ENCODE peak calls at places on chromosome 22, in eight cellular contexts. One of them, this sample, is unnamed.

GRCh38 chr22:43999378-43999777 is 24.7 kb upstream of the PARVB start:
- DNase-seq in activated T-helper 9 cell treated with anti-CD3 and anti-CD28 coated beads, Interleukin-2, amount 50 U/mL, for 16 hours: no peak
- DNase-seq in stimulated activated effector memory CD8-positive, alpha-beta T cell treated with anti-CD3 and anti-CD28 coated beads, Interleukin-12 subunit alpha, Interleukin-12 subunit beta, amount 100 ng/mL, for 72 hours: no peak
- DNase-seq in GM23338: no peak
- DNase-seq in upper lobe of right lung: no peak
- DNase-seq in skeletal muscle cell: no peak
- DNase-seq in NCI-H1436: no peak
- DNase-seq in T47D: no peak
- DNase-seq in this sample: no peak

GRCh38 chr22:26711205-26711958 is 54.0 kb downstream of the MIAT start:
- DNase-seq in stimulated activated effector memory CD8-positive, alpha-beta T cell treated with anti-CD3 and anti-CD28 coated beads, Interleukin-12 subunit alpha, Interleukin-12 subunit beta, amount 100 ng/mL, for 72 hours: peak; percentile 51
- DNase-seq in T47D: no peak
- DNase-seq in activated T-helper 9 cell treated with anti-CD3 and anti-CD28 coated beads, Interleukin-2, amount 50 U/mL, for 16 hours: no peak
- DNase-seq in skeletal muscle cell: no peak
- DNase-seq in GM23338: no peak
- DNase-seq in upper lobe of right lung: no peak
- DNase-seq in NCI-H1436: no peak
- DNase-seq in this sample: no peak

GRCh38 chr22:42805998-42806481 is 51.0 kb downstream of the ARFGAP3 start:
- DNase-seq in NCI-H1436: no peak
- DNase-seq in GM23338: no peak
- DNase-seq in skeletal muscle cell: no peak
- DNase-seq in upper lobe of right lung: no peak
- DNase-seq in T47D: no peak
- DNase-seq in stimulated activated effector memory CD8-positive, alpha-beta T cell treated with anti-CD3 and anti-CD28 coated beads, Interleukin-12 subunit alpha, Interleukin-12 subunit beta, amount 100 ng/mL, for 72 hours: no peak
- DNase-seq in activated T-helper 9 cell treated with anti-CD3 and anti-CD28 coated beads, Interleukin-2, amount 50 U/mL, for 16 hours: no peak
- DNase-seq in this sample: no peak

GRCh38 chr22:23256986-23257888 is 76.9 kb downstream of the BCR start:
- DNase-seq in stimulated activated effector memory CD8-positive, alpha-beta T cell treated with anti-CD3 and anti-CD28 coated beads, Interleukin-12 subunit alpha, Interleukin-12 subunit beta, amount 100 ng/mL, for 72 hours: no peak
- DNase-seq in T47D: no peak
- DNase-seq in skeletal muscle cell: no peak
- DNase-seq in upper lobe of right lung: no peak
- DNase-seq in GM23338: no peak
- DNase-seq in activated T-helper 9 cell treated with anti-CD3 and anti-CD28 coated beads, Interleukin-2, amount 50 U/mL, for 16 hours: no peak
- DNase-seq in NCI-H1436: no peak
- DNase-seq in this sample: no peak

GRCh38 chr22:49433044-49433443 is 394.6 kb downstream of the BRD1 start:
- DNase-seq in skeletal muscle cell: no peak
- DNase-seq in NCI-H1436: no peak
- DNase-seq in T47D: no peak
- DNase-seq in activated T-helper 9 cell treated with anti-CD3 and anti-CD28 coated beads, Interleukin-2, amount 50 U/mL, for 16 hours: no peak
- DNase-seq in upper lobe of right lung: no peak
- DNase-seq in GM23338: no peak
- DNase-seq in stimulated activated effector memory CD8-positive, alpha-beta T cell treated with anti-CD3 and anti-CD28 coated beads, Interleukin-12 subunit alpha, Interleukin-12 subunit beta, amount 100 ng/mL, for 72 hours: no peak
- DNase-seq in this sample: no peak

GRCh38 chr22:38104084-38104483 is 6.4 kb downstream of the BAIAP2L2 start:
- DNase-seq in T47D: no peak
- DNase-seq in activated T-helper 9 cell treated with anti-CD3 and anti-CD28 coated beads, Interleukin-2, amount 50 U/mL, for 16 hours: no peak
- DNase-seq in skeletal muscle cell: no peak
- DNase-seq in GM23338: peak; percentile 85
- DNase-seq in NCI-H1436: no peak
- DNase-seq in stimulated activated effector memory CD8-positive, alpha-beta T cell treated with anti-CD3 and anti-CD28 coated beads, Interleukin-12 subunit alpha, Interleukin-12 subunit beta, amount 100 ng/mL, for 72 hours: no peak
- DNase-seq in upper lobe of right lung: no peak
- DNase-seq in this sample: no peak

GRCh38 chr22:43853328-43853931 is 8.9 kb downstream of the SULT4A1 start:
- DNase-seq in NCI-H1436: no peak
- DNase-seq in T47D: no peak
- DNase-seq in stimulated activated effector memory CD8-positive, alpha-beta T cell treated with anti-CD3 and anti-CD28 coated beads, Interleukin-12 subunit alpha, Interleukin-12 subunit beta, amount 100 ng/mL, for 72 hours: no peak
- DNase-seq in activated T-helper 9 cell treated with anti-CD3 and anti-CD28 coated beads, Interleukin-2, amount 50 U/mL, for 16 hours: no peak
- DNase-seq in GM23338: peak; percentile 30
- DNase-seq in skeletal muscle cell: no peak
- DNase-seq in upper lobe of right lung: peak; percentile 44
- DNase-seq in this sample: no peak

GRCh38 chr22:42353883-42354727 is 78.1 kb downstream of the NFAM1 start:
- DNase-seq in activated T-helper 9 cell treated with anti-CD3 and anti-CD28 coated beads, Interleukin-2, amount 50 U/mL, for 16 hours: no peak
- DNase-seq in T47D: no peak
- DNase-seq in stimulated activated effector memory CD8-positive, alpha-beta T cell treated with anti-CD3 and anti-CD28 coated beads, Interleukin-12 subunit alpha, Interleukin-12 subunit beta, amount 100 ng/mL, for 72 hours: no peak
- DNase-seq in GM23338: peak; percentile 84
- DNase-seq in NCI-H1436: no peak
- DNase-seq in skeletal muscle cell: no peak
- DNase-seq in upper lobe of right lung: no peak
- DNase-seq in this sample: no peak

GRCh38 chr22:49807129-49807528 is 20.5 kb downstream of the BRD1 start:
- DNase-seq in activated T-helper 9 cell treated with anti-CD3 and anti-CD28 coated beads, Interleukin-2, amount 50 U/mL, for 16 hours: no peak
- DNase-seq in upper lobe of right lung: no peak
- DNase-seq in GM23338: no peak
- DNase-seq in skeletal muscle cell: no peak
- DNase-seq in T47D: no peak
- DNase-seq in NCI-H1436: no peak
- DNase-seq in stimulated activated effector memory CD8-positive, alpha-beta T cell treated with anti-CD3 and anti-CD28 coated beads, Interleukin-12 subunit alpha, Interleukin-12 subunit beta, amount 100 ng/mL, for 72 hours: no peak
- DNase-seq in this sample: no peak

GRCh38 chr22:45010532-45010900 is 711 bp upstream of the PHF21B start:
- DNase-seq in skeletal muscle cell: no peak
- DNase-seq in NCI-H1436: no peak
- DNase-seq in activated T-helper 9 cell treated with anti-CD3 and anti-CD28 coated beads, Interleukin-2, amount 50 U/mL, for 16 hours: no peak
- DNase-seq in T47D: no peak
- DNase-seq in GM23338: no peak
- DNase-seq in stimulated activated effector memory CD8-positive, alpha-beta T cell treated with anti-CD3 and anti-CD28 coated beads, Interleukin-12 subunit alpha, Interleukin-12 subunit beta, amount 100 ng/mL, for 72 hours: no peak
- DNase-seq in upper lobe of right lung: no peak
- DNase-seq in this sample: no peak

GRCh38 chr22:30340911-30341685 is 14.4 kb upstream of the TBC1D10A start:
- DNase-seq in skeletal muscle cell: no peak
- DNase-seq in GM23338: no peak
- DNase-seq in NCI-H1436: no peak
- DNase-seq in activated T-helper 9 cell treated with anti-CD3 and anti-CD28 coated beads, Interleukin-2, amount 50 U/mL, for 16 hours: no peak
- DNase-seq in stimulated activated effector memory CD8-positive, alpha-beta T cell treated with anti-CD3 and anti-CD28 coated beads, Interleukin-12 subunit alpha, Interleukin-12 subunit beta, amount 100 ng/mL, for 72 hours: no peak
- DNase-seq in T47D: no peak
- DNase-seq in upper lobe of right lung: no peak
- DNase-seq in this sample: no peak

GRCh38 chr22:22547692-22548348 is 11.2 kb downstream of the PRAME start:
- DNase-seq in stimulated activated effector memory CD8-positive, alpha-beta T cell treated with anti-CD3 and anti-CD28 coated beads, Interleukin-12 subunit alpha, Interleukin-12 subunit beta, amount 100 ng/mL, for 72 hours: no peak
- DNase-seq in activated T-helper 9 cell treated with anti-CD3 and anti-CD28 coated beads, Interleukin-2, amount 50 U/mL, for 16 hours: no peak
- DNase-seq in GM23338: no peak
- DNase-seq in skeletal muscle cell: no peak
- DNase-seq in T47D: no peak
- DNase-seq in upper lobe of right lung: no peak
- DNase-seq in NCI-H1436: no peak
- DNase-seq in this sample: no peak

This sample was measured in SIG-M5.